ENCODE peak calls at places on chromosomes 4 and X, in five cellular contexts. W is transverse colon, M is IMR-90, U is uterus, O is esophagus squamous epithelium. E is an unnamed sample.

GRCh38 chrX:19625612-19626011 is 110.3 kb upstream of the MAP3K15 start:
- DNase-seq in U (no peak), W (peak), M (no peak), O (no peak), E (peak)

GRCh38 chrX:3576886-3577516 is 136.4 kb downstream of the PRKX start:
- DNase-seq in O (no peak), M (peak), U (no peak), W (no peak), E (no peak)

GRCh38 chr4:102537280-102537679 is 36.1 kb downstream of the NFKB1 start:
- DNase-seq in W (no peak), O (no peak), M (peak), U (no peak), E (no peak)

GRCh38 chrX:9433596-9433995 is 31.3 kb upstream of the TBL1X start:
- DNase-seq in O (no peak), W (no peak), U (no peak), M (no peak), E (peak)

GRCh38 chr4:77433102-77433733 is 172.4 kb upstream of the CXCL13 start:
- DNase-seq in M (peak), W (no peak), O (no peak), U (no peak), E (peak)

GRCh38 chr4:112381996-112382692 is 85.0 kb downstream of the ALPK1 start:
- DNase-seq in W (no peak), O (no peak), M (no peak), U (no peak), E (peak)

GRCh38 chrX:68049466-68049865 is 383.8 kb downstream of the OPHN1 start:
- DNase-seq in W (no peak), M (peak), U (no peak), O (no peak), E (no peak)

GRCh38 chrX:45699158-45699557 is 498.5 kb upstream of the DIPK2B start:
- DNase-seq in W (no peak), O (no peak), U (no peak), M (peak), E (no peak)

GRCh38 chr4:173046144-173046543 is 122.5 kb upstream of the GALNT7 start:
- DNase-seq in O (no peak), W (no peak), U (no peak), M (no peak), E (no peak)

GRCh38 chr4:162015090-162015489 is 148.7 kb downstream of the FSTL5 start:
- DNase-seq in M (peak), O (no peak), W (no peak), U (no peak), E (no peak)

GRCh38 chr4:12446237-12446636 is 1017.5 kb upstream of the HS3ST1 start:
- DNase-seq in M (no peak), U (no peak), O (no peak), W (no peak), E (no peak)

GRCh38 chr4:8471211-8471875 is 30.8 kb downstream of the TRMT44 start:
- DNase-seq in M (no peak), O (no peak), W (no peak), U (no peak), E (no peak)

GRCh38 chr4:23923141-23923540 is 33.3 kb upstream of the PPARGC1A start:
- DNase-seq in O (no peak), U (no peak), W (no peak), M (no peak), E (no peak)

DNA sequence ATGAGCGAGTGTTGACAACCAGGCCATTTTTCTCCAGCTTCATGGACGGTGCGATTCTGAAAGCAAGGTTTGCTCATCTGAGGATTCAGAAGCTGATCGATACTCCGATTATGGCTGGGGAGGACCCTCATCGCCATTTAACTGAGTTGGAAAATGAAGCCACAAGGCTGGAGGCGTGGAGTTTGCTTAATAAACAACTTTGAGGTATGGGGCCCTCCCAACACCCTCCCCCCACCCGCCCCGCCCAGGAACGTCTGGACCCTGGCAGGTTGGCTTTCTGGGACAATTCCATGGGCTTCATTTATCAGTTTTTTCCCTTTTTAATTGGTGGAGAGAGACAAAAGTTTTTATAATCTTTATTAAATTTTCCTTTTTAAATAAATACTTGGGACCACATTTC is 52.5 kb downstream of the C4orf51 start:
- DNase-seq in W (peak), M (no peak), U (no peak), O (no peak), E (no peak)
- H3K4me3 ChIP-seq in W (peak), M (peak), U (peak), O (peak), E (no peak)

GRCh38 chr4:39638358-39639239 is at the start of gene SMIM14:
- DNase-seq in M (peak), O (peak), U (peak), W (peak), E (peak)
- TF ChIP-seq POLR2A in M (peak), O (no peak), U (peak), W (peak), E (peak)

DNA sequence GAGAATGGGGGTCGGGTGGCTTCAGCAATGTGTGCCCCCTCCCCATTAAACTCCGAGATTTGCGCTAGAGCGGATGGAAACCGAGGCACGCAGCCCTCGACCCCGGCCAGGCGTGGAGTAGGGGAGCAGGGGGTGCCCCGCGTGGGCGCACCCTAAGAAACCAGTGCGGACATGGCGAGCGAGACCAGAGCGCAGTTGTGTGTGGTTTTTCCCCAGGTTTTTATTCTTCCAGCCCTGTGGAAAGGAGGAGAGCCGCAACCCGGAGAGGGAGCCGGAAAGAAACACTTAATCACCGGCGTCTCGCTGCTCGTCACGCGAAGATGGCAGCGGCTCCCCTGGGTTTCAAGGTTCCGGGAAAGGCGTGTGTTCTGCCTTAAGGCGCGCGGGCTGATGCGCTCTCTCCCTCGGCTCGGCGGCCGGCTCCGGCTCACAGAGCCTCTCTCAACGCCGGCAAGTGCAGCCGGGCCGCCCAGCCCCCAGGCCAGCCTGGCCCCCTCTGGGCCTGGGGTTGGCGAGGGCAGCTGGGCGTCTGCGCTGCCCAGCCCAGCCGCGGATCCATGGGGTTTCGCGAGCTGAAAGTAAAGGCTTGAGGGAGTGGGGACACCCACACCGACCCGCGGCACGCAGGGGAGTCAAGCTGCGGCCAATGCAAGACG is 73.9 kb upstream of the BCOR start:
- DNase-seq in M (no peak), O (no peak), U (no peak), W (no peak), E (peak)
- H3K4me3 ChIP-seq in M (peak), O (peak), U (peak), W (peak), E (no peak)

DNA sequence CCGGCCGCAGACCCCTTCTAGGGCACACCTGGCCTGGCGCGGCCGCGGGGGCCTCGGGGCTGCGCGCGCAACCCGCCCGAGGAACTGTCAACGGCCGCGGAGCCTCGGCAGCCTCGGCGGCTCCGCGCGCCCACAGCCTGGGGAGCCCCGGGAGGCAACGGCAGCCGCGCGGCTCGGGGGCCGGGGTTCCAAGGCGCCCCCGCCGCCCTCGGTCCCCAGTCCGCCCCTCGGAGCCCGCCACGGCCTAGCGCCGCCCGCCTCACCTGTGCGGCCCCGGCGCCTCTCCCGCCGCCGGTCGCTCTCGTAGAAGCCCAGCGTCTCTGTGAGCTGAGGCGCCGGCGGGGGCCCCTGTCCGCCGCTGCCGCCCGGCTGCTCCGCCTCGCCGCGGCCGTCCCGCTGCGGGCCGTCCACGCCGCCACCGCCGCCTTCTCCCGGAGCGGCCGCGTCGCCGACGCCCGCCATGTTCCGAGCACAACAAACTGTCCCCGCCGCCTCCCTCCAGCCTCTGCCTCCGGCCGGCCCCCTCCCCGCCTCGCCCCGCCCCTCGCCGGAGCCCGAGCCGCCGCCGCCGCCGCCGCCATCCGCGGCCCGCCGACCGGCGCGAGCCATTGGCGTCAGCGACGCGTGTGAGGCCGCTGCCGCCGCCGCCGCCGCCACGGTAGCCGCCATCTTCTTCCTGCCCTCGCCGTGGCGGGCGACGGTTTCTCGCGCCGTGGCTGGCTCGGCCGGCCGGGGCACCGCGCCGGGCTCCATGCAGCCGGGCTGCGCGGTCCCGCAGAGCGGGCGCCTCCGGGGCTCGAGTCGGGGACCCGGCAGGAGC is at the start of gene TAPT1:
- DNase-seq in O (no peak), W (peak), U (peak), M (peak), E (peak)
- TF ChIP-seq POLR2A in O (no peak), W (no peak), U (peak), M (peak), E (peak)

GRCh38 chrX:154375156-154375504 is 696 bp upstream of the FLNA start:
- DNase-seq in O (no peak), M (no peak), W (no peak), U (no peak), E (no peak)

GRCh38 chrX:154372612-154373022 is 1.8 kb downstream of the FLNA start:
- DNase-seq in O (no peak), M (peak), U (peak), W (no peak), E (no peak)

GRCh38 chrX:154371771-154372300 is 2.6 kb downstream of the FLNA start:
- DNase-seq in M (no peak), U (peak), O (no peak), W (no peak), E (peak)

GRCh38 chrX:154374361-154375155 is at the start of gene FLNA:
- DNase-seq in W (peak), U (peak), O (no peak), M (no peak), E (peak)

DNA sequence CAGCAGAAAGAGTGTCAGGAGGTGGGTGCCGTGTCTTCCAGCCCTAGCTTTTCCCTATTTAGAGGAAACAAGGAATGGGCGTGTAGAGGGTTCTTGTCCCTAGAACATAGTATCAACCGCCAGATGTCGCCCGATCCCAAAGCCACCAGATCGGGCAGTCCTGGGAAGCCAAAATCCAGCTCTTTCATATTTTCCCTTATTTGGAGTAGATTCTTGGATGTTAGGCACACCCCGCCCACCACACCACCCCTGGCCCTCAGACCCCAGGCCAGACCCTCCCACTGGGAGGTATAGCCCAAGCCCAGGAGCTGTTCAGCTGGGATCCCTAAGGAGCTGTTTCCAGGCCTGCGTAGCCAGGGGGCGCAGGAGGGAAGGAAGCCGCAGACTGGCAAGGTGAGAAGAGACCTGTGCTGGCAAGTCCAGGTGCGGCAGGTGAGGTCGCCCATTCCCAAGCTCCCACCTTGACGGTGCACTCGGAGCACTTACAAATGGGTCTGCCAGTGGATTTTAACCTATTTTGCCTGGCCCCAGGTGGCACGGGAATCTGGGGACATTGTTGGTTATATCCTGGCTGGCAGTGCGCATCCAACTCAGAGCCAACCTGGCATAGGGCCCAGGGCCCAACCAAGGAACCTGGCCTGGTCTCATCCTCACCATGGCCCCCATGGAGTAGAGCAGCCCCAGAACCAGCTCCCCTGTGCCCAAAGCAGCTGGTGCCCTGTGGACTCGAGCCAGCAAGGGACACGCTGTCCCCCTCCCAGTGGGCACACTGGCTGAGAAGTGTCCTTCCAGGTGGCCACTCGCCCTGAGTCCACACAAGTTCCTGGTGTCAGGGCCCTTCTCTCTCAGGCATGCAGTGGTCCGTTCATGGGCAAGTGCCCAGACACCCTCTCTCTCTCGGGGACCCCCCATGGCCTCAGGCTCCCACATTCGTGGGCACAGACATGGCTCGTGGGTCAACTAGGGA is 811 bp downstream of the FLNA start:
- DNase-seq in W (peak), U (peak), M (peak), O (no peak), E (peak)
- H3K4me3 ChIP-seq in W (peak), U (peak), M (peak), O (peak), E (peak)

DNA sequence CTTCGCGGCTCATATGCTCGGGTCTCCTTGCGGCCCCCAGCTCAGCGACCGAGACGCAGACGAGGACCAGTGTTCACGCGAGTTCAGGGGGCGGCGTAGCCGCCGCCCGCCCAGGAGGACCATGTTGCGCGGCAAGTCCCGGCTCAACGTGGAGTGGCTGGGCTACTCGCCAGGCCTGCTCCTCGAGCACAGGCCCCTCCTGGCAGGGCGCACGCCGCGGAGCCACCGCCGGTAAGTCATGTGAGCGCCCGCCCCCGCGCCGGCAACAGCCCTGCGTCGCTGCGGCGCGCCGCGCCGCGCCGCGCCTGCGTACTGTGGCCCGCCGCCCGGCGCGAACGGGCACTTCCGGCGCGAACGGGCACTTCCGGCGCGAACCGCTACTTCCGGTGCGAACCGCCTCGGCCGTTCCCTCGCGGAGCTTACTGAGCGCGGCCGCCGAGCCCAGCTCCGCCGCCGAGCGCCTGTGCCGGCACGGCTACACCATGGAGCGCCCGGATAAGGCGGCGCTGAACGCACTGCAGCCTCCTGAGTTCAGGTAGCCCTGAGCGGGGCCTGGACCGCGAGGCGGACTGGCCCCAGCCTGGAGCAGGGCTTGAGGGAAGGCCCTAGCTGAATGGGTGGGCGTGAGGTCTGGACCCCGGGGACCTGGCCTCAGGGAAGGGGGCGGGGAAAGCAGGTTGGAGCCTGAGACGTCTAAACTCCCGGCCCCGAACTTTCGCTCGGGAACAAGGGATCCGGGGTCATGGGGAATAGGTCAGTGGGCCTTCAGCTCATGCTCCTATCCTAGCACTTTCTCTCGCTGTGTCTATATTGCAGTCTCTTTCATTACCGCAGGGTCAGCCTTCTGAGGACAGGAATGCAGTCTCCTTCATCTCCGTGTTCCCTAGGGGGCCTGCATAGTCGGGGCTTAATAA is at the start of gene VMA21:
- DNase-seq in U (peak), W (peak), O (peak), M (peak), E (peak)
- TF ChIP-seq POLR2A in U (peak), W (peak), O (no peak), M (peak), E (no peak)

DNA sequence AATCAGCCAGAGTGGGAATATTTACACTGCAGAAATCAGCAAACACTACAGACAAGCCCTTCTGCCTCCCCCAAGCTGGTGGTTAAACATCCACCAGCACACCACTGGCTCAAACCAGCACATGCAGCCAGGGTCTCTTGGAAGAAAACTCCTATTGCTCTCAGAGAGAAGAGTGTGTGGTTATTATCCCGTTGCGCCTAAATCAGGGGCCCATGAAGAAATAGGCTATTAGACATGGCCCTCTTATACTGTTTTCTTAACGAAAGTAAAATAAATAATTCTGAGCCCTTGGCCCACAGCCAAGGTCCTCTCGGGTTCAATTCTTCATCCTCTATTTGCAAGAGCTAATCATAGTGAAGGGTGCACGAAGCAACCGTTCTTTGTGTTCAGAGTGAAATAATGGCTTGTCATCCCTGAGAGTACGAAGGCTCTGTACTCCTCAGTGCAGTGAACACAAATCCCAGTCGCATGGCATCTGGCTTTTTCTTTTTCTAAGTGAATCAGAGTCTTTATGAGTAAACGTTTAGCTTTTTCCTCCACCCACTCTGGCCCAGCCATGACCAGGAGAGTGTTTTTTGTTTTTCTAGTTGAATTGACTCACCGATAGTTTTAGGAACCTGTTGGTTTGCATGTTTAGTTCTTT is 33.4 kb upstream of the RBM47 start:
- DNase-seq in W (no peak), M (peak), O (no peak), U (no peak), E (peak)
- H3K4me3 ChIP-seq in W (no peak), M (peak), O (no peak), U (no peak), E (no peak)

DNA sequence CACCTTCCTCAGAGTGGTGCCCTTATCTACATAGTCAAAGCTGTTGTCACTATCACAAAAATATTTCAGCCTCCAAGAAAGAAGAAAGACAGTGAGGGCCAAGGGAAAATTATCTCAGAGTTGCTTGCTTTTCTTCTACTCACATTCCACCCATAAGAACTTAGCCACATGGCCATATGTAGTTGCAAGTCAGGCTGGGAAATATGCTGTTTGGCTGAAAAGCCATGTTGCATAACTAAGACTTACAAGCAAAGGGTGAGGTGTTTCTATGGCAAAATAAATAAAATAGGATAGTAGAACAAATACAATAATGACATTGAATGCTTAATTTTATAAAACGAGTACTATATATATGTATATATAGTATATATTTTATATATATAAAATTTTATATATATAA is 365.9 kb upstream of the PABPC4L start:
- DNase-seq in U (no peak), M (no peak), W (no peak), O (no peak), E (no peak)
- TF ChIP-seq POLR2A in U (no peak), M (no peak), W (no peak), O (no peak), E (no peak)

E was measured in thyroid gland.